ENCODE peak calls at places on chromosomes 1 and 21, in ten cellular contexts. O is mammary epithelial cell; G is stomach; E is AG04449; V is left lung; D is SK-N-MC; W is astrocyte of the spinal cord; L is fibroblast of mammary gland; S is CD8-positive, alpha-beta T cell; P is right cardiac atrium. B is an unnamed sample.

GRCh38 chr1:218482683-218483082 is 137.5 kb downstream of the TGFB2 start:
- DNase-seq in O (no peak), G (no peak), E (no peak), V (no peak), D (no peak), W (no peak), L (peak), S (no peak), P (no peak), B (no peak)

GRCh38 chr1:168535536-168535935 is 8.3 kb downstream of the XCL2 start:
- DNase-seq in O (no peak), G (no peak), E (no peak), V (no peak), D (no peak), W (no peak), L (no peak), S (no peak), P (no peak), B (no peak)

GRCh38 chr1:145961109-145961424 is 3.2 kb upstream of the LIX1L start:
- DNase-seq in O (no peak), G (no peak), E (no peak), V (no peak), D (no peak), W (no peak), L (no peak), S (peak), P (peak), B (no peak)

GRCh38 chr1:157948547-157949152 is 44.8 kb upstream of the KIRREL1 start:
- DNase-seq in O (peak), G (no peak), E (no peak), V (no peak), D (no peak), W (peak), L (peak), S (no peak), P (no peak), B (peak)

GRCh38 chr1:48817505-48818114 is 40.9 kb upstream of the BEND5 start:
- DNase-seq in O (peak), G (peak), E (no peak), V (peak), D (no peak), W (peak), L (peak), S (no peak), P (peak), B (peak)

GRCh38 chr1:167690053-167690452 is 31.7 kb upstream of the MPZL1 start:
- DNase-seq in O (no peak), G (no peak), E (no peak), V (no peak), D (no peak), W (no peak), L (no peak), S (no peak), P (no peak), B (no peak)

GRCh38 chr1:181390350-181391080 is 92.8 kb upstream of the CACNA1E start:
- DNase-seq in O (no peak), G (no peak), E (no peak), V (no peak), D (no peak), W (no peak), L (no peak), S (no peak), P (no peak), B (no peak)

GRCh38 chr1:168321945-168322344 is 41.3 kb downstream of the TBX19 start:
- DNase-seq in O (peak), G (no peak), E (no peak), V (no peak), D (no peak), W (peak), L (peak), S (no peak), P (no peak), B (no peak)

GRCh38 chr21:36806103-36806502 is 107.2 kb downstream of the SIM2 start:
- DNase-seq in O (no peak), G (no peak), E (no peak), V (no peak), D (no peak), W (peak), L (peak), S (no peak), P (no peak), B (no peak)

GRCh38 chr1:89780721-89781120 is 40.1 kb upstream of the LRRC8D start:
- DNase-seq in O (peak), G (no peak), E (peak), V (no peak), D (no peak), W (peak), L (peak), S (no peak), P (no peak), B (no peak)

GRCh38 chr1:89995595-89996397 is 886 bp downstream of the ZNF326 start:
- DNase-seq in O (no peak), G (no peak), E (no peak), V (no peak), D (no peak), W (peak), L (peak), S (no peak), P (no peak), B (no peak)

GRCh38 chr1:94773931-94774422 is 46.2 kb upstream of the SLC44A3 start:
- DNase-seq in O (peak), G (no peak), E (no peak), V (no peak), D (no peak), W (peak), L (peak), S (no peak), P (no peak), B (no peak)

GRCh38 chr21:38474124-38474523 is 24.2 kb downstream of the ERG start:
- DNase-seq in O (no peak), G (no peak), E (no peak), V (no peak), D (no peak), W (no peak), L (no peak), S (no peak), P (no peak), B (no peak)

GRCh38 chr1:153685578-153686340 is 7.3 kb downstream of the NPR1 start:
- DNase-seq in O (no peak), G (no peak), E (no peak), V (no peak), D (no peak), W (no peak), L (no peak), S (no peak), P (no peak), B (no peak)

GRCh38 chr1:113191579-113192076 is 118.6 kb downstream of the LRIG2 start:
- DNase-seq in O (peak), G (no peak), E (no peak), V (no peak), D (no peak), W (no peak), L (peak), S (no peak), P (no peak), B (no peak)

GRCh38 chr21:35989185-35989735 is 71.1 kb downstream of the SETD4 start:
- DNase-seq in O (peak), G (no peak), E (no peak), V (no peak), D (no peak), W (peak), L (peak), S (no peak), P (peak), B (no peak)

GRCh38 chr1:221315330-221315729 is 426.6 kb downstream of the DUSP10 start:
- DNase-seq in O (no peak), G (no peak), E (peak), V (no peak), D (no peak), W (peak), L (peak), S (no peak), P (peak), B (no peak)

GRCh38 chr1:39268112-39268581 is 63.7 kb downstream of the MACF1 start:
- DNase-seq in O (peak), G (no peak), E (peak), V (no peak), D (no peak), W (peak), L (peak), S (no peak), P (no peak), B (no peak)

GRCh38 chr1:6634278-6635052 is 9.8 kb downstream of the THAP3 start:
- DNase-seq in O (peak), G (peak), E (no peak), V (peak), D (no peak), W (peak), L (peak), S (peak), P (peak), B (peak)

GRCh38 chr1:64051801-64052200 is 151.6 kb upstream of the UBE2U start:
- DNase-seq in O (no peak), G (no peak), E (no peak), V (no peak), D (no peak), W (no peak), L (no peak), S (no peak), P (no peak), B (no peak)

GRCh38 chr1:172845371-172845770 is 186.5 kb downstream of the FASLG start:
- DNase-seq in O (no peak), G (no peak), E (no peak), V (no peak), D (no peak), W (no peak), L (peak), S (no peak), P (no peak), B (no peak)

GRCh38 chr1:215146252-215146975 is 63.9 kb downstream of the KCNK2 start:
- DNase-seq in O (peak), G (peak), E (no peak), V (no peak), D (peak), W (peak), L (peak), S (no peak), P (no peak), B (no peak)

GRCh38 chr1:215151841-215152240 is 69.3 kb downstream of the KCNK2 start:
- DNase-seq in O (no peak), G (no peak), E (no peak), V (no peak), D (no peak), W (no peak), L (no peak), S (no peak), P (no peak), B (no peak)

GRCh38 chr1:215141460-215141859 is 58.9 kb downstream of the KCNK2 start:
- DNase-seq in O (no peak), G (no peak), E (no peak), V (no peak), D (no peak), W (no peak), L (no peak), S (no peak), P (no peak), B (no peak)

GRCh38 chr1:215143497-215143896 is 61.0 kb downstream of the KCNK2 start:
- DNase-seq in O (no peak), G (no peak), E (no peak), V (no peak), D (no peak), W (no peak), L (no peak), S (no peak), P (no peak), B (no peak)

GRCh38 chr1:215147024-215147423 is 64.5 kb downstream of the KCNK2 start:
- DNase-seq in O (no peak), G (no peak), E (no peak), V (no peak), D (no peak), W (no peak), L (no peak), S (no peak), P (no peak), B (no peak)
- H3K4me3 ChIP-seq in O (no peak), G (no peak), E (no peak), V (no peak), D (no peak), W (no peak), L (no peak), S (no peak), P (no peak), B (no peak)

DNA sequence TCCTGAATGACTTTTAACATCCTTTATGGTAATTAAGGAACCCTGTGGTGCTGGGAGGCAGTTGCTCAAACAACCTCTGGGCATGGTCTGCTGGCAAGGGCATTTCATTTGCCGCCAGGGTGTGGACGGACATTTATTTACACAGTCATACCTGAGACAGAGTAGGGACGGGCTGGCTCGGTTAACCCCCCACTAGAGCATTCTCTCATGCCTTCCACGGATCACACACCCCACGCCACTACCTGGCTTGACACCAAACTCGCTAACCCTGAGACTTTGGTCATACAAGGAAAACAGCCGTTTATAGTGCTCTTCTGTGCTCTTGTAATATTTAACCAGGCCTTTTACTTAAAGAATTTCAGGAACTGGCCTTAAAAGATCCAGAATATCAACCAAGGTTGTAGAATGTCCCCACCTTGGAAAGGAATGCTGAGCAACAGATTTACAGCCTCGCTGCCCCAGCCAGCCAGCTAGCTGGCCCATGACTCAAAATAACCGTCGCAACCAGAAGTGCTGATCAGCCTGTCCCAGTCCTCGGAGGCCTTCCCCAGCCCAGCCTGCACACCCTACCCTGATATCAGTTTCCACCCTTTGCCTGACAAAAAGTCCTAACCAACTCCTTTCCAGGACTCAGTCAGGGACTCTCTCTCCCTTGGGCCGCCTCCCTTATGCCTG is 6.5 kb upstream of the PDXK start:
- DNase-seq in O (peak), G (peak), E (no peak), V (no peak), D (no peak), W (peak), L (no peak), S (no peak), P (no peak), B (no peak)
- H3K4me3 ChIP-seq in O (no peak), G (no peak), E (no peak), V (no peak), D (no peak), W (no peak), L (no peak), S (no peak), P (no peak), B (no peak)

GRCh38 chr1:8518490-8518801 is 200.5 kb downstream of the SLC45A1 start:
- DNase-seq in O (no peak), G (no peak), E (no peak), V (no peak), D (no peak), W (no peak), L (no peak), S (no peak), P (no peak), B (no peak)

GRCh38 chr1:8519167-8519566 is 201.3 kb downstream of the SLC45A1 start:
- DNase-seq in O (no peak), G (no peak), E (no peak), V (no peak), D (no peak), W (no peak), L (no peak), S (no peak), P (no peak), B (no peak)

GRCh38 chr1:8516793-8517556 is 199.1 kb downstream of the SLC45A1 start:
- DNase-seq in O (no peak), G (no peak), E (no peak), V (no peak), D (no peak), W (no peak), L (peak), S (no peak), P (no peak), B (no peak)

GRCh38 chr1:8517579-8518489 is 199.9 kb downstream of the SLC45A1 start:
- DNase-seq in O (no peak), G (no peak), E (no peak), V (no peak), D (no peak), W (peak), L (peak), S (no peak), P (no peak), B (no peak)

GRCh38 chr1:8516278-8516777 is 198.4 kb downstream of the SLC45A1 start:
- DNase-seq in O (no peak), G (no peak), E (no peak), V (no peak), D (no peak), W (no peak), L (no peak), S (no peak), P (no peak), B (no peak)
- H3K4me3 ChIP-seq in O (no peak), G (no peak), E (no peak), V (no peak), D (no peak), W (no peak), L (no peak), S (no peak), P (no peak), B (no peak)

GRCh38 chr1:231240531-231240882 is 505 bp upstream of the GNPAT start:
- DNase-seq in O (peak), G (no peak), E (no peak), V (no peak), D (no peak), W (no peak), L (peak), S (no peak), P (no peak), B (no peak)
- H3K4me3 ChIP-seq in O (peak), G (peak), E (peak), V (peak), D (peak), W (peak), L (peak), S (peak), P (peak), B (peak)

GRCh38 chr1:171802207-171802606 is 20.7 kb downstream of the METTL13 start:
- DNase-seq in O (no peak), G (no peak), E (no peak), V (no peak), D (no peak), W (no peak), L (no peak), S (no peak), P (no peak), B (no peak)

GRCh38 chr1:171803461-171804022 is 22.1 kb downstream of the METTL13 start:
- DNase-seq in O (no peak), G (no peak), E (no peak), V (no peak), D (no peak), W (no peak), L (no peak), S (no peak), P (no peak), B (no peak)

GRCh38 chr1:171807547-171807946 is 26.1 kb downstream of the METTL13 start:
- DNase-seq in O (no peak), G (no peak), E (no peak), V (no peak), D (no peak), W (no peak), L (no peak), S (no peak), P (no peak), B (no peak)

GRCh38 chr1:171803056-171803455 is 21.6 kb downstream of the METTL13 start:
- DNase-seq in O (no peak), G (no peak), E (no peak), V (no peak), D (no peak), W (no peak), L (peak), S (no peak), P (no peak), B (no peak)

DNA sequence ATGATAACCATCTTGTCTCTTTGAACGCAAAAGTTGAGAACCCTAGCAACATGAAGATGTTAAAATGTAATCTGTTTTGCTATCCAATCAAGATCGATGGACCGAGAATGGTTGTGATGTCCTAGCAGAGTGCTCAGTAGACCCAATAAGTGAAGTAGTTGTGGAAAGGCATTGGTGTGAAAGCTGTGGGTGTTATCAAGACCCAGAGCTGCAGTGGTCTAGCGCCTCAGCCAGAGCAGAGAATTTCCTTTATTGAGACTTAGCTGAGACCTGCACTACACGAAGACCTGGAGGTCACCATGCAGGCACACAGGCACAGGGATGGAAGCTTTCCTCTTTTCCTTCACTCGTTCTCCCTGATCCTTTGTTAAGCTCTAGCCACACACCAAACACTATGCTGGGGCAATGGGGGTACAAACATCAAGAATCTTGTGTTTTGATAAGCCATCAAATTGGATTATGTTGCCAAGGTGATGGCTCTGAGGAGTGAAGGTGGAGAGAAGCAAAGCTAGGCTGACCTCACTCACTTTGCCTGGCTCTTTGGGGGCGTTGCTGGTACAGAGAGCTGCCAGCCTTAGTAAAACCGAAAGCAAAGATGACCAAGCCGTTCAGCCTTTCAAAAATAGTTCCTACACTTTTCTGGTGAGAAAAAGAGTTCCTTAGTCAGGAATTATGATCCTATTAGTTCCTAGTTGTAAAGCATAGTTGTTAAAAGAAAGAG is 24.1 kb downstream of the METTL13 start:
- DNase-seq in O (no peak), G (no peak), E (no peak), V (no peak), D (no peak), W (no peak), L (no peak), S (no peak), P (no peak), B (no peak)
- H3K4me3 ChIP-seq in O (no peak), G (peak), E (no peak), V (no peak), D (no peak), W (no peak), L (no peak), S (no peak), P (no peak), B (peak)

GRCh38 chr1:214224605-214225354 is 56.2 kb upstream of the SMYD2 start:
- DNase-seq in O (no peak), G (no peak), E (no peak), V (no peak), D (no peak), W (peak), L (peak), S (no peak), P (no peak), B (no peak)
- H3K4me3 ChIP-seq in O (no peak), G (peak), E (peak), V (no peak), D (no peak), W (peak), L (peak), S (no peak), P (peak), B (peak)

GRCh38 chr21:44378646-44379581 is 25.5 kb downstream of the TRPM2 start:
- DNase-seq in O (no peak), G (no peak), E (no peak), V (peak), D (no peak), W (no peak), L (no peak), S (no peak), P (no peak), B (no peak)
- H3K4me3 ChIP-seq in O (no peak), G (no peak), E (no peak), V (no peak), D (no peak), W (no peak), L (no peak), S (no peak), P (no peak), B (no peak)

DNA sequence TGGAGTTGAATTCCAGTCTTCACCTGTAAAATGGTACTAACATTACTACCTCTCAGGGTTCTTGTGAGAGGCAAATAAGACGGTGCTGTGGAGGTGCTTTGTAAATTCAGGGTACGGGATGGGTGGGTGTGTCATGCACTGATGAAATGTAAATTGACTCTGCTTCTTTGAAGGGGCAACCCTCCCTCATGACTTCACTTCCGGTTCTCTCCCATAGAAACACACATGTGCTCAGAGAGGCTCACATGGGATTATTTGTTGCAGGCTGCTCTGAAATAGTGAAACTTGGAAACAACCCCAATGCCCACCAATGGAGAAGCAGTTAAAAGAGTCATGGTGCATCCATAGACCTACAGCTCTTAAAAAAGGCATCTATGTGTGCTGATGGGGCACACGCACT is 44.9 kb upstream of the SCMH1 start:
- DNase-seq in O (no peak), G (no peak), E (no peak), V (no peak), D (no peak), W (no peak), L (no peak), S (no peak), P (no peak), B (no peak)
- H3K4me3 ChIP-seq in O (no peak), G (no peak), E (no peak), V (no peak), D (no peak), W (no peak), L (no peak), S (no peak), P (no peak), B (no peak)

GRCh38 chr1:117051224-117052064 is 8.7 kb upstream of the TTF2 start:
- DNase-seq in O (peak), G (peak), E (no peak), V (peak), D (no peak), W (no peak), L (peak), S (peak), P (no peak), B (no peak)
- H3K4me3 ChIP-seq in O (no peak), G (peak), E (no peak), V (peak), D (no peak), W (no peak), L (no peak), S (peak), P (peak), B (peak)

B was measured in left ventricle myocardium inferior.